ENCODE peak calls at places on chromosomes 12 and 14, in seven cellular contexts. R is brain pericyte; V is H9; K is AG20443; X is HuH-7; I is stimulated activated CD4-positive, alpha-beta T cell treated with anti-CD3 and anti-CD28 coated beads, Interleukin-1b, Interleukin-23, amount 100 ng/mL, for 48 hours; Z is H54. Y is an unnamed sample.

GRCh38 chr14:44453433-44454171 is 53.5 kb downstream of the FSCB start:
- DNase-seq in R (no peak), V (no peak), K (no peak), X (no peak), I (no peak), Z (no peak), Y (peak)

GRCh38 chr14:32480337-32480736 is 151.2 kb downstream of the AKAP6 start:
- DNase-seq in R (no peak), V (no peak), K (peak), X (no peak), I (no peak), Z (no peak), Y (no peak)

GRCh38 chr14:67357583-67358354 is 1.8 kb downstream of the ATP6V1D start:
- DNase-seq in R (no peak), V (no peak), K (peak), X (no peak), I (no peak), Z (no peak), Y (no peak)

GRCh38 chr12:117037296-117038022 is 61.8 kb downstream of the TESC start:
- DNase-seq in R (no peak), V (no peak), K (no peak), X (no peak), I (no peak), Z (no peak), Y (no peak)

GRCh38 chr12:115325858-115326257 is 641.9 kb upstream of the TBX3 start:
- DNase-seq in R (no peak), V (no peak), K (no peak), X (no peak), I (no peak), Z (no peak), Y (no peak)

GRCh38 chr12:67019070-67019469 is 250.1 kb upstream of the CAND1 start:
- DNase-seq in R (no peak), V (no peak), K (no peak), X (no peak), I (no peak), Z (no peak), Y (no peak)

GRCh38 chr14:85572021-85572420 is 42.1 kb downstream of the FLRT2 start:
- DNase-seq in R (no peak), V (no peak), K (no peak), X (no peak), I (no peak), Z (no peak), Y (no peak)

GRCh38 chr12:27474344-27474743 is 27.8 kb downstream of the SMCO2 start:
- DNase-seq in R (no peak), V (no peak), K (peak), X (no peak), I (no peak), Z (peak), Y (no peak)

GRCh38 chr14:91219505-91220389 is 24.8 kb downstream of the GPR68 start:
- DNase-seq in R (no peak), V (no peak), K (no peak), X (no peak), I (no peak), Z (no peak), Y (no peak)

GRCh38 chr12:105595440-105595839 is 264.9 kb downstream of the C12orf75 start:
- DNase-seq in R (no peak), V (no peak), K (no peak), X (no peak), I (no peak), Z (no peak), Y (no peak)

GRCh38 chr14:99752486-99753121 is 40.6 kb upstream of the EML1 start:
- DNase-seq in R (no peak), V (no peak), K (peak), X (no peak), I (no peak), Z (no peak), Y (no peak)

GRCh38 chr14:49417790-49418189 is 168.4 kb downstream of the RPS29 start:
- DNase-seq in R (no peak), V (no peak), K (no peak), X (no peak), I (no peak), Z (no peak), Y (no peak)

GRCh38 chr12:79251356-79251755 is 386.8 kb downstream of the SYT1 start:
- DNase-seq in R (no peak), V (no peak), K (no peak), X (no peak), I (no peak), Z (no peak), Y (no peak)

GRCh38 chr12:93201990-93202389 is 175.7 kb upstream of the NUDT4 start:
- DNase-seq in R (no peak), V (no peak), K (no peak), X (no peak), I (no peak), Z (no peak), Y (no peak)

GRCh38 chr14:71694888-71695505 is 237.2 kb upstream of the RGS6 start:
- DNase-seq in R (no peak), V (no peak), K (no peak), X (no peak), I (no peak), Z (no peak), Y (no peak)

GRCh38 chr12:53941187-53941586 is 2.6 kb downstream of the HOXC13 start:
- DNase-seq in R (no peak), V (no peak), K (no peak), X (no peak), I (no peak), Z (no peak), Y (no peak)